ENCODE peak calls at places on chromosomes 13 and 19, in five cellular contexts. S, E, V, U and Q are unnamed samples. For H3K36me3, the result is how much of the 10 kb centered on the place peaks cover.

GRCh38 chr19:51514866-51515481 is 13.4 kb upstream of the SIGLEC12 start:
- DNase-seq in S (peak), E (no peak), V (no peak), U (no peak), Q (peak)

GRCh38 chr19:14661372-14661924 is 13.2 kb downstream of the ADGRE3 start:
- DNase-seq in S (no peak), E (no peak), V (no peak), U (no peak), Q (no peak)

GRCh38 chr13:114128624-114129522 is 3.5 kb downstream of the RASA3 start:
- DNase-seq in S (no peak), E (peak), V (peak), U (no peak), Q (peak)

GRCh38 chr13:23678768-23679167 is 108.6 kb downstream of the TNFRSF19 start:
- DNase-seq in S (no peak), E (no peak), V (no peak), U (no peak), Q (no peak)

GRCh38 chr19:45450042-45450380 is 17.8 kb upstream of the FOSB start:
- DNase-seq in S (no peak), E (peak), V (no peak), U (no peak), Q (no peak)

GRCh38 chr19:6535558-6536137 is 4.8 kb downstream of the TNFSF9 start:
- DNase-seq in S (no peak), E (no peak), V (no peak), U (no peak), Q (no peak)

GRCh38 chr13:35191883-35192282 is 249.8 kb downstream of the NBEA start:
- DNase-seq in S (no peak), E (no peak), V (no peak), U (peak), Q (no peak)

GRCh38 chr13:104740616-104741222 is 1674.5 kb upstream of the SLC10A2 start:
- DNase-seq in S (no peak), E (no peak), V (no peak), U (peak), Q (no peak)

GRCh38 chr13:108728370-108728769 is 99.0 kb downstream of the MYO16 start:
- DNase-seq in S (peak), E (no peak), V (no peak), U (peak), Q (peak)

GRCh38 chr19:39325778-39326680 is 5.4 kb upstream of the LRFN1 start:
- DNase-seq in S (no peak), E (no peak), V (no peak), U (peak), Q (no peak)

GRCh38 chr19:31350693-31351211 is 1.5 kb upstream of the TSHZ3 start:
- DNase-seq in S (no peak), E (no peak), V (peak), U (peak), Q (no peak)

GRCh38 chr19:10560154-10560553 is 5.7 kb downstream of the KRI1 start:
- DNase-seq in S (no peak), E (no peak), V (no peak), U (no peak), Q (no peak)
- H3K36me3 ChIP-seq in S (under half), E (half or more), V (under half), U (half or more), Q (half or more)

GRCh38 chr13:110663491-110663890 is 42.4 kb downstream of the CARS2 start:
- DNase-seq in S (no peak), E (no peak), V (no peak), U (no peak), Q (no peak)
- H3K36me3 ChIP-seq in S (under half), E (half or more), V (under half), U (under half), Q (half or more)

DNA sequence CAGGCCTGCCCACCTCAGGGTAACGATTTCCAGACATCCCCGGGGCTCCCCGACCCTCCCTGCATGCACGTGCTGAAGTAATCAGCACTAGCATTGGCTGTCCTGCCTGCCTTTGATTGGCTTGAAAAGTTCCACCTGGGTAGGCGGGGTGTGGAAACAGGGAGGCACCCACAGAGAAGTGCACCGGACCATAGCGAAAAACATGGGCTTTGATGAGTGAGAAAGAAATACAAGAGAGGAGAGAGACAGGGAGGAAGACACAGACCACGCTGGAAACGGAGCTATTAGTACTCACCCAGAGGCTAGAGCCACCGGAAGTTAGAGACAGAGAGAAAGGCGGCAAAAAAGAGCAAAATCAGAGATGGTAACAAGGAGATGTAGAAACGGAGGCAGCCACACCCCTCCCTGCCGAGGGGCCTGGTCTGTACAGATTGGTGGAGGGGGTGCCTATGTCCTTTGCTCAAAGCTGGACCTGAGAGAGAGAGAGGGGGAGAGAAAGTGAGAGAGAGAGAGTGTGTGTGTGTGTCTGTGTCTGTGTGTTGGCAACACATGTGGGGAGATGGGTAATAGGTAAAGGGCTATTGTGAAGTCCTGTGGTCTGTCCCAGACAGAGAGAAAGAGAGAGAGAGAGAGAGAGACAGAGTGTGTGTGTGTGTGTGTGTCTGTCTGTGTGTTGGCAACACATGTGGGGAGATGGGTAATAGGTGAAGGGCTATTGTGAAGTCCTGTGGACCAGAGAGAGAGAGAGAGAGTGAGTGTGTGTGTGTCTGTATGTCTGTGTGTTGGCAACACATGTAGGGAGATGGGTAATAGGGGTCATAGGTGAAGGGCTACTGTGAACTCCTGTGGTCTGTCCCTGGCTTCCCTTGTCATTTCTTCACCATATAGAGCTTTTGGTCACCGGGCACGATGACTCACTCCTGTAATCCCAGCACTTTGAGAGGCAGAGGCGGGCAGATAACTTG is 2.9 kb downstream of the CGB3 start:
- DNase-seq in S (no peak), E (no peak), V (no peak), U (no peak), Q (peak)
- H3K36me3 ChIP-seq in S (under half), E (under half), V (under half), U (under half), Q (under half)

GRCh38 chr19:54124393-54124792 is 8.8 kb downstream of the PRPF31 start:
- DNase-seq in S (no peak), E (no peak), V (no peak), U (no peak), Q (no peak)
- H3K36me3 ChIP-seq in S (half or more), E (half or more), V (half or more), U (half or more), Q (half or more)

GRCh38 chr19:42293539-42293938 is 8.4 kb upstream of the PRR19 start:
- DNase-seq in S (no peak), E (no peak), V (no peak), U (no peak), Q (no peak)
- H3K36me3 ChIP-seq in S (under half), E (half or more), V (half or more), U (half or more), Q (half or more)

DNA sequence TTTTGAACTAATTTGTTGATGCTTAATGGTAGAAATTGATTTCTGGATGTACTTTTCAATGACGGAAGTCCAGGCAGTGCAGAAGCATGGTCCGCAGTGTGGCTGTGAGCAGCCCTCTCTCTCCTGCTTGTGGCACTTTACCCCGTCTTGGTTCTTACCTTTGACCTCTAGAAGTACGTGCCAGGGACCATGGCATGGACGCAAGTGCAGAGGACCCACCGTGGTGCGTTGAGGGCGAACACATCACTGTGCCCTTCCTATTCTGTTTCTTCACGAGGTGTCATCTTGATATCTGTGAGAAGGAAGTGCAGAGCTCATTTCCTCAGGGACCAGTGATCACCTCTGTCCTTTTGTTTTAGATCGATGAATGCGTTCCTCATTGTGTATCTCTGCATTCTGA is 135.2 kb downstream of the ATP11A start:
- DNase-seq in S (no peak), E (no peak), V (peak), U (no peak), Q (no peak)
- H3K36me3 ChIP-seq in S (under half), E (half or more), V (under half), U (under half), Q (under half)

DNA sequence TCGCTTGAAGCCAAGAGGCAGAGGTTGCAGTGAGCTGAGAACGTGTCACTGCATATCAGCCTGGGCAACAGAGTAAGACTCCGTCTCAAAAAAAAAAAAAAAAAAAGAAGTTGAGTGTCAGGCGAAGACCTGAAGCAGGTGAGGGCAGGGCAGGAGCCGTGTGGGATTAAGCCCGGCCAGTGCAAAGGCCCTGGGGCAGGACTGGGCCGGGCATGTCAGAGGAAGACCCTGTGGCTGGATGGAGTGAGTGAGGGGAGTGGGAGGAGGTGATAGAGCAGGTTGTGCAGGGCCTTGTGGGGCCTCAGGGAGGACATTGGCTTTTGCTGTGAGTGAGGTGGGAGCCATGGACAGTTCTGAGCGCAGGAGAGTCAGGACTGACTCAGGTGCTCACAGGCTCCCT is 47.9 kb downstream of the TMED1 start:
- DNase-seq in S (no peak), E (no peak), V (no peak), U (no peak), Q (no peak)
- H3K36me3 ChIP-seq in S (under half), E (half or more), V (half or more), U (half or more), Q (half or more)

GRCh38 chr13:99362362-99362761 is 55.2 kb upstream of the GPR183 start:
- DNase-seq in S (no peak), E (no peak), V (no peak), U (no peak), Q (no peak)

GRCh38 chr13:99361197-99361596 is 54.0 kb upstream of the GPR183 start:
- DNase-seq in S (no peak), E (no peak), V (no peak), U (no peak), Q (no peak)

GRCh38 chr13:99363949-99364348 is 56.8 kb upstream of the GPR183 start:
- DNase-seq in S (no peak), E (no peak), V (no peak), U (no peak), Q (no peak)

GRCh38 chr13:99360696-99361095 is 53.5 kb upstream of the GPR183 start:
- DNase-seq in S (no peak), E (no peak), V (no peak), U (no peak), Q (no peak)

DNA sequence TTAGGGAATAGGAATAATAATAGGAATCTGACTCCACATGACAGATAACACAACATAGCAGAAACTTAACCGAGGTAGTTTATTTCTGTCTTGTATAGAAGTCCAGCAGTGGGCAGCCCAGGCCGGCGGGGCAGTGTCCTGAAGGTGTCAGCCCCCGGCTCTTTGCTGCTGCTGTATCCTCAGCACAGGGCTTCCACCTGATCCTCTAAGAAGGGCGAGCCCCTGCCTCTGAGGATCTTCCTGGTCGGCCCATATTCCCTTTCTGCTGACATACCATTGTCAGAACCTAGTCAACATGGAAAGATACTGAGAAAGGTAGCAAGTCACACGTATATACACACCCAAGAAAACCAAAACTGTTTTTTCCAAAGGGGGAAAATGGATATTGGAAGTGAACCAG is 56.2 kb upstream of the GPR183 start:
- DNase-seq in S (no peak), E (no peak), V (no peak), U (no peak), Q (no peak)
- H3K36me3 ChIP-seq in S (under half), E (under half), V (under half), U (under half), Q (under half)

GRCh38 chr13:112545866-112546265 is 42.1 kb downstream of the TUBGCP3 start:
- DNase-seq in S (no peak), E (no peak), V (no peak), U (no peak), Q (no peak)
- H3K36me3 ChIP-seq in S (under half), E (under half), V (under half), U (half or more), Q (under half)

GRCh38 chr19:35271546-35271945 is 2.8 kb downstream of the USF2 start:
- DNase-seq in S (no peak), E (no peak), V (no peak), U (no peak), Q (no peak)

GRCh38 chr19:35268546-35269424 is at the start of gene USF2:
- DNase-seq in S (no peak), E (peak), V (peak), U (peak), Q (peak)

GRCh38 chr19:35272122-35272715 is 3.5 kb downstream of the USF2 start:
- DNase-seq in S (no peak), E (no peak), V (no peak), U (no peak), Q (no peak)

GRCh38 chr19:35269425-35270117 is 809 bp downstream of the USF2 start:
- DNase-seq in S (no peak), E (peak), V (peak), U (peak), Q (peak)

GRCh38 chr19:35270381-35270811 is 1.6 kb downstream of the USF2 start:
- DNase-seq in S (no peak), E (no peak), V (no peak), U (no peak), Q (no peak)
- H3K36me3 ChIP-seq in S (under half), E (under half), V (under half), U (under half), Q (half or more)